ENCODE peak calls at places on chromosomes 11 and 22, in nine cellular contexts. O, M, V, B, Y, I, J, W and Z are unnamed samples.
A peak's percentile ranks its signal among the peaks of the same experiment; 100 is the strongest.

GRCh38 chr11:1234771-1235614 is 12.1 kb downstream of the MUC5B start:
- DNase-seq in O (no peak), M (peak; percentile 50), V (peak; percentile 22), B (no peak), Y (peak; percentile 75), I (no peak), J (no peak), W (no peak), Z (no peak)

GRCh38 chr11:27227744-27228143 is 135.3 kb downstream of the CCDC34 start:
- DNase-seq in O (peak; percentile 48), M (no peak), V (no peak), B (no peak), Y (no peak), I (no peak), J (no peak), W (no peak), Z (no peak)

GRCh38 chr11:6576471-6577373 is 26.7 kb downstream of the RRP8 start:
- DNase-seq in O (peak; percentile 78), M (no peak), V (no peak), B (peak; percentile 75), Y (no peak), I (peak; percentile 12), J (no peak), W (no peak), Z (peak; percentile 88)

GRCh38 chr11:118216621-118217526 is 7.9 kb downstream of the JAML start:
- DNase-seq in O (no peak), M (no peak), V (no peak), B (no peak), Y (no peak), I (peak; percentile 56), J (no peak), W (peak; percentile 43), Z (no peak)

GRCh38 chr11:78220218-78221157 is 31.8 kb downstream of the USP35 start:
- DNase-seq in O (no peak), M (no peak), V (peak; percentile 6), B (no peak), Y (no peak), I (no peak), J (no peak), W (no peak), Z (no peak)

GRCh38 chr22:50434849-50435700 is 39.8 kb downstream of the SBF1 start:
- DNase-seq in O (no peak), M (peak; percentile 68), V (no peak), B (no peak), Y (peak; percentile 81), I (no peak), J (peak; percentile 61), W (no peak), Z (no peak)

GRCh38 chr11:131748146-131749050 is 378.0 kb downstream of the NTM start:
- DNase-seq in O (peak; percentile 72), M (peak; percentile 80), V (peak; percentile 62), B (peak; percentile 90), Y (peak; percentile 89), I (peak; percentile 50), J (peak; percentile 68), W (no peak), Z (peak; percentile 66)

GRCh38 chr11:19076744-19077589 is 16.4 kb upstream of the MRGPRX2 start:
- DNase-seq in O (peak; percentile 43), M (peak; percentile 73), V (peak; percentile 71), B (peak; percentile 57), Y (peak; percentile 84), I (peak; percentile 69), J (peak; percentile 58), W (peak; percentile 41), Z (peak; percentile 59)

GRCh38 chr22:38353142-38353629 is 36.0 kb upstream of the CSNK1E start:
- DNase-seq in O (no peak), M (peak; percentile 91), V (peak; percentile 80), B (peak; percentile 75), Y (peak; percentile 89), I (peak; percentile 69), J (peak; percentile 61), W (peak; percentile 72), Z (peak; percentile 66)